ENCODE peak calls at places on chromosomes 13 and 19, in nine cellular contexts. K is SJCRH30, V is tibial nerve, C is gastrocnemius medialis, Z is Panc1, E is right lobe of liver, I is psoas muscle, O is H7, L is adrenal gland. D is an unnamed sample.

GRCh38 chr19:55149078-55150003 is at the start of gene TNNT1:
- DNase-seq in I (peak; percentile 85), Z (no peak), K (peak; percentile 92), C (peak; percentile 91), O (peak; percentile 87), L (no peak), V (no peak), E (no peak), D (no peak)

GRCh38 chr19:17915940-17916593 is 16.7 kb upstream of the CCDC124 start:
- DNase-seq in C (no peak), L (no peak), Z (no peak), K (no peak), V (no peak), E (no peak), I (no peak), O (peak; percentile 14), D (no peak)

GRCh38 chr19:50317115-50317514 is 12.1 kb downstream of the KCNC3 start:
- DNase-seq in O (no peak), C (no peak), I (peak; percentile 13), Z (no peak), E (no peak), L (no peak), K (no peak), V (no peak), D (no peak)

GRCh38 chr19:51016798-51017683 is 2.5 kb downstream of the KLK10 start:
- DNase-seq in K (peak; percentile 46), O (peak; percentile 97), C (no peak), Z (no peak), I (peak; percentile 67), L (peak; percentile 47), V (peak; percentile 21), E (peak; percentile 57), D (no peak)

GRCh38 chr13:73870036-73870741 is 264.0 kb downstream of the KLF12 start:
- DNase-seq in L (no peak), O (no peak), Z (no peak), E (no peak), V (no peak), K (no peak), C (no peak), I (no peak), D (no peak)

GRCh38 chr19:35757231-35757748 is 461 bp upstream of the HSPB6 start:
- DNase-seq in Z (no peak), E (peak; percentile 72), K (peak; percentile 89), V (peak; percentile 84), C (peak; percentile 91), I (peak; percentile 97), L (peak; percentile 86), O (peak; percentile 74), D (peak; percentile 98)

GRCh38 chr13:101579291-101579802 is 126.9 kb downstream of the ITGBL1 start:
- DNase-seq in C (no peak), I (no peak), O (no peak), L (no peak), V (no peak), Z (no peak), K (no peak), E (no peak), D (no peak)

GRCh38 chr19:18292810-18293641 is 11.6 kb upstream of the JUND start:
- DNase-seq in V (peak; percentile 74), E (peak; percentile 86), O (peak; percentile 99), I (peak; percentile 90), K (peak; percentile 90), L (peak; percentile 98), Z (no peak), C (peak; percentile 81), D (peak; percentile 88)

GRCh38 chr19:56347163-56347778 is 32.6 kb upstream of the ZSCAN5A start:
- DNase-seq in K (no peak), Z (no peak), O (no peak), L (no peak), E (no peak), V (no peak), C (no peak), I (no peak), D (no peak)

GRCh38 chr19:35776102-35776788 is 881 bp downstream of the ARHGAP33 start:
- DNase-seq in C (no peak), L (no peak), K (peak; percentile 53), V (no peak), Z (no peak), E (no peak), O (no peak), I (no peak), D (no peak)

GRCh38 chr13:48175200-48175599 is 57.8 kb upstream of the ITM2B start:
- DNase-seq in L (no peak), K (no peak), O (no peak), V (no peak), I (no peak), Z (no peak), E (no peak), C (no peak), D (no peak)

GRCh38 chr13:49356224-49356623 is 87.6 kb downstream of the CAB39L start:
- DNase-seq in E (no peak), C (no peak), K (no peak), Z (no peak), I (no peak), L (peak; percentile 13), O (no peak), V (no peak), D (no peak)

GRCh38 chr13:40402931-40403412 is 263.5 kb downstream of the FOXO1 start:
- DNase-seq in I (no peak), Z (no peak), O (no peak), L (peak; percentile 25), V (no peak), C (no peak), K (peak; percentile 73), E (no peak), D (no peak)

GRCh38 chr19:21824679-21825078 is 11.3 kb downstream of the ZNF43 start:
- DNase-seq in C (no peak), K (no peak), V (no peak), E (no peak), L (no peak), O (no peak), Z (no peak), I (no peak), D (no peak)

GRCh38 chr19:9014809-9015208 is 4.6 kb upstream of the MUC16 start:
- DNase-seq in C (no peak), O (no peak), E (no peak), L (no peak), V (no peak), Z (no peak), K (no peak), I (no peak), D (no peak)

DNA sequence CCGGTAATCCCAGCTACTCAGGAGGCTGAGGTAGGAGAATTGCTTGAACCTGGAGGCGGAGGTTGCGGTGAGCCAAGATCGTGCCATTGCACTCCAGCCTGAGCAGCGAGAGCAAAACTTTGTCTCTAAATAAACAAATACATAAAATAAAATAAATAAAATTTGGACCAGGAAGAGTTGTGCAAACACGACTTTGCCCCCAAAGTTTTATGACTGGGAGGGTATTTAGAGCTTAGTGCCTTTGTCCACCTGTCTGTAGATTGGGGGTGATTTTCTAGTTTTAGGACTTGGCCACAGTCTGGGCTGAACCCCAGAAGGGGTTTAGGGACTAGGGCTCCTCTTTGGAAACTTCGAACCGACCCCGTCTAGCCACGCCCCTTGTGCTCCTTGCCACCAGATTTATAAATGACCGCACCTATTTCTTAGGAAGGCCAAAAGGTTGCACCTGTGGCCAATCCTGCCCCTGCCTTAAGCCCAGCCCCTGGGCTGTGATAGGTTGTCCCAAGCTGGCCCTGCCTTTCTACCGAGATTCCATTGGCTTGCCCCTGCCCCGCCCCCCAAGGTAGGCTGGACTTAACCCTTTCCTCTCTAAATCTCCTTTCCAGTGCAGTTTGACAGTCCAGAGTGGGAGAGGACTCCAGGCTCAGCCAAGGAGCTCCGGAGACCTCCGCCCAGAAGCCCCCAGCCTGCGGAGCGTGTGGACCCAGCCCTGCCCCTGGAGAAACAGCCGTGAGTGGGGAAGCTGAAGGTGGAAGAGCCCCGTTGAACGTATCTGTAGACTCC is 5.3 kb downstream of the SHD start:
- DNase-seq in K (peak; percentile 63), O (peak; percentile 99), C (no peak), V (no peak), L (no peak), E (peak; percentile 93), I (no peak), Z (no peak), D (no peak)
- H3K27me3 ChIP-seq in K (no peaks in the 10 kb centered on the region), O (peaks cover 39% of the 10 kb centered on the region), C (peaks cover 27% of the 10 kb centered on the region), V (peaks cover 65% of the 10 kb centered on the region), L (peaks cover 15% of the 10 kb centered on the region), E (no peaks in the 10 kb centered on the region), I (no peaks in the 10 kb centered on the region), Z (no peaks in the 10 kb centered on the region), D (peaks cover 68% of the 10 kb centered on the region)

DNA sequence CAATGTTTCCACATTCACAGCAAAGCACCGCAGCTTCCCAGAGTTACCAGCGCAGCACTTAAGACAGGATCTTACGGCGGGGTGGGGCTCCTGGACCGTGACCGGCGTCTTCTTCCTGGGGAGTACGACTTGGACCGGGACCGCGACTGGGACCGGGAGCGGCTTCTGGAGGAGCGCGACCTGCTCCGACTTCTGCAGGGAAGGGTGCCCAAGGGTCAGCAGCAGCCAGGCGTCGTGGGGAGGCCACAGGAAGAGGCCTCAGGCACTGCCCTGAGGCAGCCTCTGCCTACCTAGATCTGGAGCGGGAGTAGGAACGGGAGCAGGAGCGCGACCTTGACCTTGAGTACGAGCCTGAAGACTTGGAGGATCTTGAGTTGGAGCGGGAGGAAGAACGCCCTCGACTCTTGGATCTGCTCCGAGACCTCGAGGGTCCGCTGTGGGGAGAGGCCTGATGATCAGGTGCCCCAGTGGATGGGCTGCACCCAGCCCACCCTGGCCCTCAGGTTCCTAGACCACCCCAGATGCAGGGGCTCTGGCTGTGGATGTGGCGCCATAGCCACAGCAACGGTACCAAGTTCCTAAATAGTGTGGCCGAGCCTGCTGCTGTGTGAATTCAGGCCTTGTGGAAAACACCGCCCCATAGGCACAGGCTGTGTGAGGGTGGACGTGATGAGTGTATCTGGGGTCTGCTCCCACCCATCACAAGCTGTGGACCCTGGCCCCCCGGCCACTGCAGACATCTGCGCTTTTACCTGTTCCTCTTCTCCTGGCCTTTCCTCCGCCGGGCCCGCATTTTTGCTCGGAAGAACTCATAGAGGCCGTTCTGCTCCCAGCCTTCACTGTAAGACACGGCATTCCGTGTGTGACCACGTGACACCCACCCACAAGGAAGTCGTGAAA is 21.9 kb downstream of the CHERP start:
- DNase-seq in V (no peak), E (no peak), L (peak; percentile 22), Z (no peak), O (peak; percentile 38), C (no peak), K (no peak), I (no peak), D (no peak)
- H3K27me3 ChIP-seq in V (no peaks in the 10 kb centered on the region), E (no peaks in the 10 kb centered on the region), L (no peaks in the 10 kb centered on the region), Z (no peaks in the 10 kb centered on the region), O (no peaks in the 10 kb centered on the region), C (no peaks in the 10 kb centered on the region), K (no peaks in the 10 kb centered on the region), I (no peaks in the 10 kb centered on the region), D (no peaks in the 10 kb centered on the region)

GRCh38 chr19:31356587-31357314 is 7.5 kb upstream of the TSHZ3 start:
- DNase-seq in O (peak; percentile 93), K (no peak), Z (no peak), E (no peak), C (no peak), L (peak; percentile 48), V (no peak), I (peak; percentile 58), D (no peak)
- H3K27me3 ChIP-seq in O (peaks cover 54% of the 10 kb centered on the region), K (no peaks in the 10 kb centered on the region), Z (peaks cover 2% of the 10 kb centered on the region), E (peaks cover 8% of the 10 kb centered on the region), C (peaks cover 45% of the 10 kb centered on the region), L (peaks cover 28% of the 10 kb centered on the region), V (peaks cover 64% of the 10 kb centered on the region), I (no peaks in the 10 kb centered on the region), D (no peaks in the 10 kb centered on the region)

DNA sequence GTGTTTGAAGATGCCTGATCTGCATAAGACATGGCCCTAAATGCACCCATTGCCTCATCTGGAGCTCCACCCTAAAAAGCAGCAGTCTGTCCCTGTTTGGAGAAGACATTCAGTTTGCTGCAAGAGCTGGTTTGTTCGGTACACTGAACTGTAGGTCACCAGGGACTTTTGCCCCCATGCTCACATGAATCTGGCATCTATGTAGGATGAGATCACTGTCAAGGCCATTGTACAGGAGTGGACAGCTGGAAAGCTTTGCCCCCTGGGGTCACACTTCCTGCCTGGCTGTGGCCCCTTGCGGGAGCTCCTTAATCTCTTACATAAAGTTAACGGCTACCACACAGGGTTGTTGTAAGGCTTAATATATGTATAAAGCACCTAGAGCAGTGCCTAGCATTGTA is 73.0 kb downstream of the IPO5 start:
- DNase-seq in E (peak; percentile 80), L (peak; percentile 15), K (peak; percentile 80), I (no peak), Z (no peak), O (peak; percentile 22), C (no peak), V (no peak), D (no peak)
- H3K27me3 ChIP-seq in E (no peaks in the 10 kb centered on the region), L (no peaks in the 10 kb centered on the region), K (no peaks in the 10 kb centered on the region), I (no peaks in the 10 kb centered on the region), Z (no peaks in the 10 kb centered on the region), O (no peaks in the 10 kb centered on the region), C (no peaks in the 10 kb centered on the region), V (no peaks in the 10 kb centered on the region), D (no peaks in the 10 kb centered on the region)